ENCODE peak calls at places on chromosomes 1 and 21, in seven cellular contexts. N is neuronal stem cell, V is IMR-90, T is trophoblast cell, E is mesendoderm, H is mesenchymal stem cell, W is H1. B is an unnamed sample.

GRCh38 chr21:26115899-26116298 is 54.7 kb downstream of the APP start:
- DNase-seq in N (no peak), V (peak), T (no peak), E (no peak), H (peak), W (no peak), B (no peak)

GRCh38 chr1:228018125-228018398 is 11.3 kb downstream of the WNT3A start:
- DNase-seq in N (no peak), V (no peak), T (no peak), E (no peak), H (no peak), W (no peak), B (no peak)

GRCh38 chr21:44919111-44919912 is 1.4 kb downstream of the ITGB2 start:
- DNase-seq in N (no peak), V (no peak), T (no peak), E (no peak), H (no peak), W (no peak), B (no peak)

GRCh38 chr21:42117229-42118048 is 46.3 kb downstream of the UMODL1 start:
- DNase-seq in N (peak), V (peak), T (peak), E (peak), H (peak), W (no peak), B (peak)

GRCh38 chr1:181714428-181714827 is 231.1 kb downstream of the CACNA1E start:
- DNase-seq in N (no peak), V (no peak), T (no peak), E (peak), H (no peak), W (no peak), B (no peak)

GRCh38 chr1:85372683-85373446 is 92.1 kb downstream of the DDAH1 start:
- DNase-seq in N (no peak), V (peak), T (no peak), E (no peak), H (peak), W (no peak), B (no peak)

GRCh38 chr1:207612762-207613161 is 32.2 kb upstream of the CR1L start:
- DNase-seq in N (no peak), V (no peak), T (no peak), E (no peak), H (no peak), W (no peak), B (peak)

GRCh38 chr1:23403038-23403336 is 21.6 kb downstream of the TCEA3 start:
- DNase-seq in N (no peak), V (peak), T (peak), E (peak), H (peak), W (no peak), B (no peak)

GRCh38 chr1:212607206-212607923 is 1.2 kb upstream of the ATF3 start:
- DNase-seq in N (no peak), V (no peak), T (peak), E (no peak), H (peak), W (no peak), B (no peak)

GRCh38 chr1:207017615-207018559 is 14.7 kb downstream of the C1orf116 start:
- DNase-seq in N (no peak), V (no peak), T (no peak), E (no peak), H (no peak), W (no peak), B (no peak)

GRCh38 chr1:178496410-178497135 is at the start of gene CLEC20A:
- DNase-seq in N (no peak), V (no peak), T (no peak), E (no peak), H (no peak), W (no peak), B (peak)

GRCh38 chr1:232020352-232020751 is 393.8 kb downstream of the DISC1 start:
- DNase-seq in N (no peak), V (no peak), T (no peak), E (peak), H (no peak), W (no peak), B (no peak)

GRCh38 chr21:27248791-27249190 is 281.9 kb upstream of the ADAMTS5 start:
- DNase-seq in N (no peak), V (peak), T (no peak), E (no peak), H (peak), W (no peak), B (no peak)

GRCh38 chr1:159441360-159441759 is 1.8 kb downstream of the OR10J1 start:
- DNase-seq in N (no peak), V (no peak), T (no peak), E (no peak), H (no peak), W (no peak), B (no peak)

GRCh38 chr1:110594466-110595076 is 11.6 kb downstream of the KCNA2 start:
- DNase-seq in N (no peak), V (no peak), T (no peak), E (no peak), H (no peak), W (no peak), B (no peak)

GRCh38 chr1:153525088-153525713 is 10.6 kb downstream of the S100A6 start:
- DNase-seq in N (no peak), V (peak), T (peak), E (no peak), H (no peak), W (no peak), B (no peak)

GRCh38 chr1:8988618-8988967 is 37.6 kb downstream of the SLC2A7 start:
- DNase-seq in N (no peak), V (no peak), T (no peak), E (no peak), H (no peak), W (no peak), B (no peak)

DNA sequence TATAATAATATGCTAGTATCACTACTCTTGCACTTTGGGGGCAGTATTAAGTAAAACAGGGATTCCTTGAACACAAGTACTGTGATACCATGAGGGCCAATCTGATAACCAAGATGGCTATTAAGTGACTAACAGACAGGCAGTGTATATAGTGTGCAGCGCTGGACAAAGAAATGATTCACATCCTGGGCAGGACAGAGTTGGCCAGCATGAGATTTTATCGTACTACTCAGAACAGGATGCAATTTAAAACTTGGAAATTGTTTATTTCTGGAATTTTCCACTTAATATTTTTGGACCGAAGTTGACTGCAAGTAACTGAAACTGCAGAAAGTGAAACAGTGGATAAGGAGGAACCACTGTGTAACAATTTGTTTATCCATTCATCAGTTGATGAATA is 74.6 kb downstream of the DNTTIP2 start:
- DNase-seq in N (no peak), V (peak), T (peak), E (no peak), H (peak), W (no peak), B (no peak)
- H3K4me2 ChIP-seq in N (no peak), V (peak), T (no peak), E (no peak), H (no peak), W (no peak), B (no peak)

GRCh38 chr1:163291461-163291860 is 30.3 kb upstream of the NUF2 start:
- DNase-seq in N (no peak), V (no peak), T (no peak), E (no peak), H (no peak), W (no peak), B (no peak)

GRCh38 chr1:163295949-163296348 is 25.8 kb upstream of the NUF2 start:
- DNase-seq in N (no peak), V (peak), T (no peak), E (no peak), H (peak), W (no peak), B (no peak)

DNA sequence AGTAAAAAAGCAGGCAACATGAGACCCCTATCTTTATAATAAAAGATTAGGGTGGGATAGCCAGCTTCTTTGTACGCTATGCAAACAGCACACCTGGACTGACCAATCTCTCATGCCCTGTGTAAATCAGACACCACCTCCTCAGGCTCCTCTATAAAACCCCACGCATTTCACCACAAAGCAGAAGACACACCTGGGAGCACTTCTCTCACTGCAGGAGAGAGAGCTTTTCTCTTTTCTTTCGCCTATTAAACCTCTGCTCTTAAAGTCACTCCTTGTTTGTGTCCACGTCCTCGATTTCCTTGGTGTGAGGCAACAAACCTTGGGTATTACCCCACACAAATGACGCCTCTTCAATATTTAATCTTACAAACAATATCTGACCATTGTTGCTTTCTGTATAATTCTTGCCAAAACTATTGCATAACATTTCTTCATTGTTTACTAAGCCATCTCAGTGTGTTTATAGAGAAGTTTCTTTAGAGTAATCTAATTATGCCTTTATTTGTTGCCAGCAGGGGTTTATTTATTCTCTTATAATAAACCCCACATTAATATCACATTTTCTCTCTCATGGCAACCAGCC is 31.6 kb upstream of the NUF2 start:
- DNase-seq in N (no peak), V (peak), T (no peak), E (no peak), H (peak), W (no peak), B (no peak)
- H3K4ac ChIP-seq in N (no peak), V (peak), T (no peak), E (no peak), H (no peak), W (no peak), B (no peak)

GRCh38 chr1:40266786-40267535 is 8.9 kb downstream of the ZMPSTE24 start:
- DNase-seq in N (no peak), V (no peak), T (no peak), E (no peak), H (no peak), W (no peak), B (no peak)

GRCh38 chr1:40268211-40268610 is 10.2 kb downstream of the ZMPSTE24 start:
- DNase-seq in N (no peak), V (no peak), T (no peak), E (no peak), H (no peak), W (no peak), B (no peak)

GRCh38 chr1:40272653-40273213 is 14.7 kb downstream of the ZMPSTE24 start:
- DNase-seq in N (no peak), V (no peak), T (no peak), E (no peak), H (no peak), W (no peak), B (no peak)

GRCh38 chr1:40267767-40268187 is 9.7 kb downstream of the ZMPSTE24 start:
- DNase-seq in N (no peak), V (peak), T (no peak), E (no peak), H (peak), W (no peak), B (no peak)

GRCh38 chr1:40270152-40270834 is 12.3 kb downstream of the ZMPSTE24 start:
- DNase-seq in N (no peak), V (peak), T (no peak), E (no peak), H (peak), W (no peak), B (no peak)
- H3K27ac ChIP-seq in N (no peak), V (no peak), T (no peak), E (no peak), H (no peak), W (no peak), B (no peak)

GRCh38 chr1:27057389-27057788 is 44.7 kb upstream of the TENT5B start:
- DNase-seq in N (no peak), V (no peak), T (no peak), E (peak), H (no peak), W (no peak), B (no peak)

GRCh38 chr1:27057801-27058647 is 45.4 kb upstream of the TENT5B start:
- DNase-seq in N (no peak), V (no peak), T (no peak), E (peak), H (no peak), W (no peak), B (peak)

GRCh38 chr1:27066313-27066630 is 53.6 kb upstream of the TENT5B start:
- DNase-seq in N (no peak), V (no peak), T (no peak), E (no peak), H (no peak), W (no peak), B (no peak)

GRCh38 chr1:27058976-27059688 is 46.5 kb upstream of the TENT5B start:
- DNase-seq in N (no peak), V (no peak), T (no peak), E (peak), H (no peak), W (no peak), B (peak)

DNA sequence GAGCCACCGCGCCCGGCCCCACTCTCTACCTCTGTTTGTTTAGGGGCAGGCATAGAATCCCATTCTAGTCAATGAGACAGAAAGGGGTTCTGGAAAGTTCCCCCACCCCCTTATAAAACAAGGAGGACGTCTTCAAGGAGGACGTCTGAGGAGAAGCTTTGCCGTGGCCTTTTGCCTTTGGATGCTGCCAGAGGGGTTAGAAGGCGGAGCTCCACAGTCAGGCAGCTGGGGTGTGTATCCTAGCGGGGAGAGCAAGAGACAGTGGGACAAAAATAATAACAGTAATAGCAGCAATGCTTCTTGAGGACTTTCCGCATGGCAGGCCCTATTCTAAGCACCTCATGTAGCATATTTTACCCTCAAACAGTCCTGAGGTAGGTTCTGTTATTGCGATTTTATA is 48.2 kb upstream of the TENT5B start:
- DNase-seq in N (no peak), V (no peak), T (no peak), E (no peak), H (no peak), W (no peak), B (no peak)
- H3K4me2 ChIP-seq in N (no peak), V (no peak), T (no peak), E (no peak), H (no peak), W (no peak), B (no peak)

DNA sequence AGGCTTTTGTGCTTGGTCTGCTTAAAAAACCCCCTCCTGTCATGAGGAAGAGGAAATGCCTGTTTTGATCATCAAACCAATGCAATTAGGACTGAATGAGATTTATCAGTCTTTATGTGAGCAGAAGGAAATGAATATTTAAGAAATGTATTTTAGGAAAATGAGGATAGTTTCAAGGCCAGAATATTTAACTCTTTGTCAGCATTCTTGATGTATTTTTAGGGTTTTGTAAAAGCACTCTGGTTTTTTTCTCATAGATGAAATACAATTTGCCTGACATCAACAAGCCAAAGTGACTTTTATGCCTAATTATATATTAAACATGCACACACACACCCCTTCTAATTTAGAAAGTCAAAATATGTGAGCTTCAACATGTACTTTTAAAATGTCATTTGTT is 213.7 kb downstream of the GRIK1 start:
- DNase-seq in N (no peak), V (no peak), T (no peak), E (no peak), H (no peak), W (no peak), B (no peak)
- H3K4ac ChIP-seq in N (no peak), V (no peak), T (no peak), E (no peak), H (no peak), W (no peak), B (no peak)

GRCh38 chr1:160630523-160631087 is 16.2 kb downstream of the SLAMF1 start:
- DNase-seq in N (no peak), V (no peak), T (no peak), E (peak), H (peak), W (no peak), B (no peak)

GRCh38 chr1:160626560-160627342 is 20.1 kb downstream of the SLAMF1 start:
- DNase-seq in N (no peak), V (no peak), T (no peak), E (no peak), H (no peak), W (no peak), B (no peak)

GRCh38 chr1:160629286-160630210 is 17.3 kb downstream of the SLAMF1 start:
- DNase-seq in N (no peak), V (no peak), T (peak), E (peak), H (no peak), W (no peak), B (no peak)

GRCh38 chr1:160625725-160626498 is 20.9 kb downstream of the SLAMF1 start:
- DNase-seq in N (no peak), V (no peak), T (no peak), E (no peak), H (no peak), W (no peak), B (no peak)

DNA sequence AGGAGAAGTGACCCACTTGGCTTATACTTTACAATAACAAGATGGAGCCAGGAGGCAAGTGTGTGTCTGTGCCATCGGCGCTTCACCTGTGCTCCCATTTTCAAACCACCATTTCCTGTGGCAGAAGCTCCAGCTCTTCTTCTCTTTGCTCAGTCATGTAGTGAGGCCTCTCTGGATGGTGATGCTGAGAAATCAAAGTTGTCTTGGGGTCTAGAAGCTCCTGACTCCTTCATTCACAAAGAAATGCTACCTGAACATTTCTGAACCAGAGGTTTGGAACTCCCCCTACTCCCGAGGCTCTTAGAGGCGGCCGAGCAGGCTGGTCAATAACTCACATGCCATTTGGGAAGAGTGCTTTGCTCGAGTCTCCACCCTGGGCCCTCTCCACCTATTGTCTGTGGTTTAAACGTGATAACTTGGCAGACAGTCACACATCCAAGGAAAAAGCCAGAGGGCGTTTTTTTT is 18.0 kb downstream of the SLAMF1 start:
- DNase-seq in N (no peak), V (no peak), T (no peak), E (peak), H (no peak), W (no peak), B (no peak)
- H3K27ac ChIP-seq in N (no peak), V (no peak), T (peak), E (peak), H (no peak), W (no peak), B (no peak)

GRCh38 chr21:14982336-14982735 is 82.5 kb downstream of the NRIP1 start:
- DNase-seq in N (no peak), V (peak), T (peak), E (no peak), H (peak), W (no peak), B (no peak)

GRCh38 chr21:14988760-14989159 is 76.0 kb downstream of the NRIP1 start:
- DNase-seq in N (no peak), V (no peak), T (no peak), E (peak), H (no peak), W (no peak), B (no peak)

GRCh38 chr21:14989359-14989758 is 75.4 kb downstream of the NRIP1 start:
- DNase-seq in N (no peak), V (peak), T (no peak), E (no peak), H (no peak), W (no peak), B (no peak)

GRCh38 chr21:14987370-14988170 is 77.2 kb downstream of the NRIP1 start:
- DNase-seq in N (no peak), V (no peak), T (no peak), E (peak), H (no peak), W (no peak), B (no peak)

GRCh38 chr21:14985306-14985705 is 79.5 kb downstream of the NRIP1 start:
- DNase-seq in N (no peak), V (no peak), T (no peak), E (no peak), H (no peak), W (no peak), B (no peak)
- H3K4me2 ChIP-seq in N (no peak), V (no peak), T (no peak), E (no peak), H (no peak), W (no peak), B (no peak)

GRCh38 chr1:74780600-74780999 is 47.6 kb downstream of the TYW3 start:
- DNase-seq in N (no peak), V (no peak), T (no peak), E (peak), H (no peak), W (no peak), B (no peak)
- H3K4ac ChIP-seq in N (no peak), V (no peak), T (no peak), E (no peak), H (no peak), W (no peak), B (no peak)

B was measured in H9.